ENCODE peak calls at places on chromosomes 6 and 20, in five cellular contexts. L is MM.1S, O is OCI-LY7, S is GM23338, I is hepatocyte. F is an unnamed sample.

GRCh38 chr20:58138395-58138794 is 90.1 kb downstream of the ANKRD60 start:
- DNase-seq in S (no peak), O (no peak), I (no peak), L (no peak), F (no peak)

GRCh38 chr6:90297124-90297865 is 652 bp upstream of the BACH2 start:
- DNase-seq in O (no peak), L (no peak), S (peak), I (no peak), F (peak)

GRCh38 chr6:38973178-38974057 is 75.2 kb upstream of the GLP1R start:
- DNase-seq in L (peak), O (peak), I (peak), S (peak), F (peak)

GRCh38 chr20:859661-860294 is 26.3 kb downstream of the FAM110A start:
- DNase-seq in I (no peak), S (no peak), O (no peak), L (no peak), F (no peak)

GRCh38 chr6:49327005-49327404 is 136.0 kb downstream of the MMUT start:
- DNase-seq in I (no peak), S (no peak), O (no peak), L (no peak), F (no peak)

GRCh38 chr6:128808856-128809255 is 74.1 kb upstream of the LAMA2 start:
- DNase-seq in I (no peak), O (no peak), L (no peak), S (no peak), F (no peak)

GRCh38 chr20:32443386-32443974 is 85.3 kb downstream of the ASXL1 start:
- DNase-seq in L (no peak), S (no peak), I (peak), O (peak), F (no peak)

GRCh38 chr20:17228624-17229061 is 1.8 kb downstream of the PCSK2 start:
- DNase-seq in S (peak), I (peak), L (no peak), O (no peak), F (peak)

GRCh38 chr20:39717976-39718375 is 755.8 kb downstream of the DHX35 start:
- DNase-seq in O (no peak), L (no peak), S (no peak), I (no peak), F (no peak)

GRCh38 chr20:8170921-8171320 is 38.9 kb downstream of the PLCB1 start:
- DNase-seq in S (no peak), L (no peak), O (no peak), I (no peak), F (no peak)

GRCh38 chr20:20213722-20214121 is 154.2 kb upstream of the INSM1 start:
- DNase-seq in I (no peak), L (no peak), S (no peak), O (no peak), F (no peak)

GRCh38 chr6:149342525-149342924 is 25.0 kb downstream of the TAB2 start:
- DNase-seq in O (no peak), L (no peak), S (no peak), I (no peak), F (no peak)

GRCh38 chr6:113825776-113826175 is 31.4 kb upstream of the MARCKS start:
- DNase-seq in I (peak), S (no peak), L (no peak), O (no peak), F (peak)

GRCh38 chr6:133306876-133307275 is 65.7 kb downstream of the EYA4 start:
- DNase-seq in S (no peak), L (no peak), I (no peak), O (no peak), F (no peak)

GRCh38 chr20:198225-198624 is 8.7 kb upstream of the DEFB128 start:
- DNase-seq in O (no peak), L (no peak), S (no peak), I (no peak), F (no peak)

GRCh38 chr6:142174681-142175080 is 27.6 kb downstream of the VTA1 start:
- DNase-seq in L (no peak), S (no peak), I (no peak), O (no peak), F (no peak)

GRCh38 chr6:21971540-21971939 is 325.3 kb downstream of the PRL start:
- DNase-seq in I (no peak), O (no peak), L (no peak), S (no peak), F (peak)

GRCh38 chr6:112802154-112802553 is 455.0 kb downstream of the RFPL4B start:
- DNase-seq in I (peak), S (no peak), O (no peak), L (no peak), F (no peak)

GRCh38 chr6:117976030-117976651 is 69.1 kb downstream of the SLC35F1 start:
- DNase-seq in I (peak), L (peak), S (peak), O (peak), F (peak)

GRCh38 chr6:93088675-93089575 is 330.4 kb downstream of the EPHA7 start:
- DNase-seq in S (peak), L (no peak), O (no peak), I (peak), F (no peak)

GRCh38 chr6:131061041-131061770 is 1.8 kb downstream of the EPB41L2 start:
- DNase-seq in I (peak), S (no peak), L (no peak), O (peak), F (peak)

GRCh38 chr6:17707371-17707651 is 586 bp upstream of the NUP153 start:
- DNase-seq in L (no peak), O (no peak), I (no peak), S (no peak), F (no peak)

GRCh38 chr6:11636121-11636520 is 98.6 kb downstream of the TMEM170B start:
- DNase-seq in S (no peak), L (no peak), I (no peak), O (no peak), F (no peak)

GRCh38 chr6:52596371-52597028 is 19.6 kb upstream of the TRAM2 start:
- DNase-seq in L (no peak), S (no peak), I (no peak), O (peak), F (no peak)

GRCh38 chr6:152273002-152273401 is 364.2 kb downstream of the SYNE1 start:
- DNase-seq in O (no peak), S (no peak), L (no peak), I (peak), F (no peak)

GRCh38 chr20:61117725-61118124 is 134.3 kb upstream of the CDH4 start:
- DNase-seq in S (no peak), L (no peak), O (no peak), I (peak), F (no peak)

GRCh38 chr6:49849121-49849907 is 17.0 kb downstream of the CRISP1 start:
- DNase-seq in O (peak), S (peak), I (peak), L (peak), F (peak)

GRCh38 chr20:19978511-19979210 is 38.5 kb upstream of the NAA20 start:
- DNase-seq in I (no peak), S (no peak), O (no peak), L (no peak), F (no peak)

GRCh38 chr6:112906737-112907136 is 559.6 kb downstream of the RFPL4B start:
- DNase-seq in I (peak), O (no peak), L (no peak), S (no peak), F (no peak)

GRCh38 chr6:129655334-129655733 is 54.6 kb downstream of the ARHGAP18 start:
- DNase-seq in L (no peak), O (no peak), S (no peak), I (no peak), F (no peak)

GRCh38 chr20:37356387-37356786 is 10.4 kb downstream of the SRC start:
- DNase-seq in S (no peak), O (no peak), L (no peak), I (no peak), F (no peak)

GRCh38 chr6:43979525-43979924 is 147.7 kb downstream of the MRPL14 start:
- DNase-seq in O (no peak), S (no peak), I (no peak), L (no peak), F (no peak)
- TF ChIP-seq EZH2phosphoT487 in O (no peak), S (no peak), I (no peak), L (no peak), F (no peak)

GRCh38 chr6:84052204-84052882 is 18.8 kb downstream of the MRAP2 start:
- DNase-seq in L (no peak), I (peak), S (peak), O (no peak), F (peak)
- TF ChIP-seq CTCF in L (no peak), I (no peak), S (no peak), O (no peak), F (peak)

GRCh38 chr6:36684447-36684812 is 5.9 kb downstream of the CDKN1A start:
- DNase-seq in L (no peak), O (no peak), I (no peak), S (no peak), F (no peak)

GRCh38 chr6:36683656-36684446 is 5.3 kb downstream of the CDKN1A start:
- DNase-seq in S (no peak), O (no peak), L (no peak), I (no peak), F (no peak)

GRCh38 chr6:36683145-36683655 is 4.7 kb downstream of the CDKN1A start:
- DNase-seq in O (no peak), L (no peak), I (no peak), S (no peak), F (no peak)

GRCh38 chr6:36685198-36685919 is 6.8 kb downstream of the CDKN1A start:
- DNase-seq in O (no peak), S (no peak), L (no peak), I (no peak), F (no peak)

DNA sequence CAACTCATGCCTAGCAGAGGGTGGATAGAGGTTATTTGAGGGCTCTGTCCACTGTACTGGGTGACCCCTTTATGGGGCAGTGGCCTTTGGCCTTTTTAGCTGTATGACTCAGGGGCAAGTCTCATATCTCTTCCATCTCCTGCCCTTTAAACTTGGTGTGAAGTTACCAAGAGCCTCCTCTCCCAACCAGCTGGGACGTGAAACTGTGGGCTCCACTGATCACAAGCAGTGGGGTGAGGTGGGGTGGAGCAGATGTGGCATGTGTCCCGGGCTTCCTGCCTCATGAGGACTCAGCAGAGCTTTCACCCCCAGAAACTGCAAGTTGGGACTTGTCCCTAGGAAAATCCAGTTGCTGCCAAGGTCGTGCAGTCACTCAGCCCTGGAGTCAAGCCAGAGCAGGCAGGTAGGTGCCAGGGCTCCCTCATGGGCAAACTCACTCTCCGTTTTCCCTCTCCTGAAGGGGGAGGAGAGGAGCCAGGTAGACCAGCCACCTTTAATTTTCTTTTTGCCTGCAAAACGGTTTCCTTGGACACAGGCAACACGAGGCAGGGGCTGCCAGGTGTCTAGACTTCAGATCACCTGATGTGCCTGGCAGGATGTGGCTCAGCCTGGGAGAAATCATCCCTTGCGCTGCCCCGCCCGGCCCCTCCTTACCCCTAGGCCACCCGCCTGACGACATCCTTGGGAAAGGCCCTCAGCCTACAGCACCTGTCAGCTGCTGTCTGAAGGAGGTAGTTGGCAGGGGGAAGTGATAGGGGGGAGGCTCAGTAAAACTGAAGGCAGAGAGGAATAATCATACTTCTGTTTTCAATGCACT is 4.0 kb downstream of the CDKN1A start:
- DNase-seq in I (peak), L (peak), O (peak), S (peak), F (no peak)
- TF ChIP-seq EZH2phosphoT487 in I (no peak), L (no peak), O (no peak), S (no peak), F (no peak)

GRCh38 chr20:22182148-22182547 is 402.2 kb downstream of the FOXA2 start:
- DNase-seq in I (no peak), S (no peak), O (no peak), L (no peak), F (no peak)

DNA sequence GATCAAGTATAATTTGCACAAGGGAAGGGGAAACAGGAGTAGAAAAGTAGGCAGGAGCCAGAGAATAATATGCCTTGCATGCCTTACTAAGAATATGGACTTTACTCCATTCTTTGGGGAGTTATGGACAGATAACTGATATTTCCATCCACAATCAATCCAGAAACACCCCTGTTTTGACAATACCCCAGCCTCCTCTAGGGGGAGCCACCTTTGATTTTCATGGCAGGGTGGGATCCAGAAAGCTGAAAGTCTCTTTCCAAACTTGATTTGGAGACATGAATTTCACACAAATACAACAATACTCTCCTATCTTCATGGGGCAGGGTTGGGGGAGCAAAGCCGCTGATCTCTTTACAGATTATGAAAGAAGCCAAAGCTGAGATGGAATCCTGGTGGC is 404.1 kb downstream of the FOXA2 start:
- DNase-seq in S (peak), L (no peak), O (peak), I (no peak), F (peak)
- TF ChIP-seq CTCF in S (peak), L (peak), O (peak), I (peak), F (peak)

GRCh38 chr20:13029687-13030510 is 21.1 kb downstream of the SPTLC3 start:
- DNase-seq in I (peak), L (no peak), S (no peak), O (no peak), F (no peak)
- TF ChIP-seq EZH2phosphoT487 in I (no peak), L (no peak), S (no peak), O (no peak), F (no peak)

GRCh38 chr6:139996253-139996834 is 621.9 kb upstream of the CITED2 start:
- DNase-seq in I (peak), S (peak), O (peak), L (peak), F (peak)
- TF ChIP-seq CTCF in I (peak), S (peak), O (peak), L (peak), F (peak)

DNA sequence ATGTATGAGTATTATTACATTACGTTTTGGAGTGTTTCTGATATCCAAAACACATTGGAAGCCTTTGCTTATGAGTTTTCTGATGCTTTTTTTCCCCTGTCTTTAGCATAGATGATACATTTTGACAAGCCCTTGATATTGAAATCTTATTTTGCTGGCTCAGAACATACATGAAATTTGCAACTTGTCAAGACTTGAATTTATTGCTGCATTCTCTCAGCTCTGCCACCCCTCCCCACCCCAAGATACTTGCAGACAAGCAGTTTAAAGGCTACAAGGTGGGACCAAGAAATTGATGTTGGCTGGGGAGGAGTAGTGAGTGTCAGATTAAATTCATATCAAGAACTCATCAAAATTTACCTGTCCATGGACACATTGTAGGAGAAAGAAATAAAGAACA is 160.2 kb downstream of the GJA1 start:
- DNase-seq in O (no peak), S (no peak), L (no peak), I (no peak), F (no peak)
- TF ChIP-seq EZH2phosphoT487 in O (no peak), S (no peak), L (no peak), I (no peak), F (no peak)

GRCh38 chr20:38447931-38448675 is 13.0 kb upstream of the SNHG17 start:
- DNase-seq in I (no peak), S (no peak), O (peak), L (no peak), F (no peak)
- TF ChIP-seq CTCF in I (no peak), S (no peak), O (peak), L (no peak), F (no peak)